ENCODE peak calls at places on chromosomes 1 and 21, in five cellular contexts. F, E, A, N and W are unnamed samples.

GRCh38 chr1:200908158-200908868 is 13.6 kb downstream of the INAVA start:
- DNase-seq in F (no peak), E (no peak), A (no peak), N (no peak), W (no peak)

GRCh38 chr1:115838805-115839705 is 1.9 kb downstream of the NHLH2 start:
- DNase-seq in F (no peak), E (peak), A (no peak), N (no peak), W (no peak)

GRCh38 chr21:45220106-45220505 is 67.6 kb downstream of the POFUT2 start:
- DNase-seq in F (no peak), E (no peak), A (no peak), N (no peak), W (no peak)

GRCh38 chr1:160618763-160619274 is 28.0 kb downstream of the SLAMF1 start:
- DNase-seq in F (no peak), E (no peak), A (no peak), N (no peak), W (no peak)

GRCh38 chr21:34526618-34527290 is 14.7 kb upstream of the KCNE1 start:
- DNase-seq in F (peak), E (peak), A (peak), N (peak), W (no peak)

GRCh38 chr21:44874497-44875331 is 1.2 kb upstream of the PTTG1IP start:
- DNase-seq in F (no peak), E (no peak), A (no peak), N (no peak), W (peak)

GRCh38 chr1:200038645-200038986 is 11.1 kb downstream of the NR5A2 start:
- DNase-seq in F (no peak), E (no peak), A (no peak), N (no peak), W (no peak)

GRCh38 chr1:34057751-34058150 is 107.3 kb downstream of the CSMD2 start:
- DNase-seq in F (no peak), E (no peak), A (no peak), N (no peak), W (no peak)

GRCh38 chr1:154445040-154445472 is 39.9 kb downstream of the IL6R start:
- DNase-seq in F (peak), E (no peak), A (peak), N (peak), W (no peak)

GRCh38 chr1:162717548-162717947 is 73.0 kb upstream of the HSD17B7 start:
- DNase-seq in F (no peak), E (no peak), A (no peak), N (no peak), W (no peak)

GRCh38 chr1:19643113-19643512 is 998 bp upstream of the NBL1 start:
- DNase-seq in F (no peak), E (peak), A (peak), N (peak), W (no peak)

GRCh38 chr1:46642091-46642680 is 25.6 kb upstream of the MOB3C start:
- DNase-seq in F (no peak), E (no peak), A (no peak), N (no peak), W (no peak)

GRCh38 chr1:228291906-228292608 is 84.2 kb downstream of the OBSCN start:
- DNase-seq in F (no peak), E (no peak), A (peak), N (peak), W (no peak)

GRCh38 chr1:155062151-155062686 is 1.3 kb upstream of the EFNA4 start:
- DNase-seq in F (no peak), E (no peak), A (no peak), N (no peak), W (no peak)

GRCh38 chr1:226128487-226129075 is 58.0 kb downstream of the ACBD3 start:
- DNase-seq in F (no peak), E (peak), A (peak), N (no peak), W (no peak)

GRCh38 chr1:210234254-210234747 is 1.7 kb downstream of the SERTAD4 start:
- DNase-seq in F (no peak), E (no peak), A (no peak), N (no peak), W (no peak)

GRCh38 chr1:41158147-41158875 is 83.8 kb downstream of the SCMH1 start:
- DNase-seq in F (no peak), E (no peak), A (no peak), N (no peak), W (no peak)

GRCh38 chr1:59502009-59502691 is 205.3 kb downstream of the FGGY start:
- DNase-seq in F (no peak), E (peak), A (no peak), N (no peak), W (no peak)

GRCh38 chr21:32921632-32922230 is 104.0 kb upstream of the OLIG2 start:
- DNase-seq in F (no peak), E (no peak), A (no peak), N (no peak), W (peak)

GRCh38 chr1:32394890-32395415 is 712 bp upstream of the BSDC1 start:
- DNase-seq in F (no peak), E (peak), A (no peak), N (no peak), W (no peak)

GRCh38 chr1:61087574-61087973 is 5.2 kb downstream of the NFIA start:
- DNase-seq in F (no peak), E (no peak), A (no peak), N (no peak), W (no peak)

GRCh38 chr1:239987103-239987745 is 104.5 kb upstream of the FMN2 start:
- DNase-seq in F (peak), E (no peak), A (peak), N (peak), W (no peak)

GRCh38 chr1:74205236-74205635 is 7.2 kb downstream of the FPGT start:
- DNase-seq in F (peak), E (no peak), A (peak), N (peak), W (no peak)

GRCh38 chr1:84122780-84123382 is 21.2 kb upstream of the PRKACB start:
- DNase-seq in F (no peak), E (peak), A (peak), N (peak), W (peak)

GRCh38 chr21:29387598-29387997 is 88.9 kb downstream of the BACH1 start:
- DNase-seq in F (no peak), E (no peak), A (no peak), N (no peak), W (no peak)

GRCh38 chr21:46021978-46022544 is 40.5 kb downstream of the COL6A1 start:
- DNase-seq in F (peak), E (no peak), A (no peak), N (no peak), W (no peak)

GRCh38 chr1:25837253-25837875 is 17.6 kb downstream of the MTFR1L start:
- DNase-seq in F (no peak), E (peak), A (no peak), N (peak), W (no peak)

GRCh38 chr1:20385630-20386029 is 95.0 kb downstream of the VWA5B1 start:
- DNase-seq in F (no peak), E (no peak), A (no peak), N (no peak), W (no peak)

GRCh38 chr1:54310439-54311328 is 95.5 kb downstream of the SSBP3 start:
- DNase-seq in F (no peak), E (no peak), A (no peak), N (peak), W (peak)

GRCh38 chr1:198686069-198686728 is 47.4 kb downstream of the PTPRC start:
- DNase-seq in F (no peak), E (peak), A (peak), N (peak), W (no peak)

GRCh38 chr21:42227909-42228708 is 9.2 kb downstream of the ABCG1 start:
- DNase-seq in F (peak), E (peak), A (peak), N (peak), W (peak)

GRCh38 chr1:35833424-35833823 is 25.6 kb downstream of the AGO4 start:
- DNase-seq in F (no peak), E (no peak), A (no peak), N (no peak), W (no peak)

GRCh38 chr21:42684109-42684916 is 30.9 kb downstream of the PDE9A start:
- DNase-seq in F (no peak), E (peak), A (no peak), N (no peak), W (peak)

GRCh38 chr1:162218975-162219374 is 149.5 kb downstream of the NOS1AP start:
- DNase-seq in F (no peak), E (no peak), A (no peak), N (no peak), W (no peak)

GRCh38 chr1:167661527-167662436 is 31.8 kb downstream of the RCSD1 start:
- DNase-seq in F (peak), E (peak), A (peak), N (peak), W (no peak)

GRCh38 chr1:34705077-34705476 is 49.8 kb upstream of the GJB5 start:
- DNase-seq in F (no peak), E (no peak), A (no peak), N (no peak), W (no peak)

GRCh38 chr1:18299441-18300338 is 181.0 kb upstream of the KLHDC7A start:
- DNase-seq in F (no peak), E (peak), A (no peak), N (no peak), W (no peak)

GRCh38 chr1:35947547-35947946 is 16.6 kb downstream of the AGO3 start:
- DNase-seq in F (no peak), E (no peak), A (no peak), N (no peak), W (no peak)

DNA sequence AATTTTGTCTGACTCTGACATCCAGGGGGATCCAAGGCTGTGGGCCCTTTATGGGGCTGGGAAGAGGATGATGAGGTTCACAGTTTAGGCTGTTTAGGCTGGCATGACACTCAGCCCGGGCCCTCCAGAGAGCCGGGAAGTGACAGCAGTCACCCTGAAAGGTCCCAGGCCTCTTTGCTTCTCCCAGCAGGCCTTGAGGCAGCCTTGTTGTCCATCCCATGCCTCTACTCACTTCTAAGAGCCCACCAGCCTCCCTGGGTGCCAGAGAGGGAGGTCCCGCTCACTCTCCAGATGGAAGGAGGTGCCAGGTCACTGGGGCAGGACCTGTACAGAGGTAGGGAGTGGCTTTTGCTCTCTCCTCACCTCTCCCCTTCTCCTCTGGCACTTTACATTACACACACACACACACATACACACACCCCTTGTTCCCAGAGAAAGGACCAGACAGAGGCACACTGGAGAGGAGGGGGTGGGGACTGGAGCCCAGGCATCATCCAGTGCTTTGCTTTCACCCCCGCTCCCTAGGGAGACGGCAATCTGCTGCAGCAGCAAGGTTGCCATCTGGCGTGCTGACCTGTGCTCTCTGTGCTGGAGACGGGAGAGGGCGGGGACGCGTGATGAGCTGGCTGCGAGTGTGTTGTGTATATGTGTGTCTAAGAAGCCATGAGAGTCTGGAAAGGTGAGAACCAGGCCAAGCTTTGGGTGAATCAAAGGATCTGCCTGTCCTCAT is 4.6 kb downstream of the KLHDC8A start:
- DNase-seq in F (no peak), E (peak), A (no peak), N (no peak), W (no peak)
- TF ChIP-seq CTCF in F (no peak), E (no peak), A (no peak), N (no peak), W (no peak)

GRCh38 chr1:70143052-70143659 is 62.2 kb downstream of the LRRC40 start:
- DNase-seq in F (no peak), E (no peak), A (peak), N (peak), W (no peak)
- TF ChIP-seq CTCF in F (peak), E (no peak), A (peak), N (peak), W (no peak)

GRCh38 chr21:15282666-15283065 is 217.9 kb upstream of the NRIP1 start:
- DNase-seq in F (no peak), E (no peak), A (no peak), N (peak), W (no peak)
- TF ChIP-seq CTCF in F (no peak), E (no peak), A (no peak), N (no peak), W (no peak)

DNA sequence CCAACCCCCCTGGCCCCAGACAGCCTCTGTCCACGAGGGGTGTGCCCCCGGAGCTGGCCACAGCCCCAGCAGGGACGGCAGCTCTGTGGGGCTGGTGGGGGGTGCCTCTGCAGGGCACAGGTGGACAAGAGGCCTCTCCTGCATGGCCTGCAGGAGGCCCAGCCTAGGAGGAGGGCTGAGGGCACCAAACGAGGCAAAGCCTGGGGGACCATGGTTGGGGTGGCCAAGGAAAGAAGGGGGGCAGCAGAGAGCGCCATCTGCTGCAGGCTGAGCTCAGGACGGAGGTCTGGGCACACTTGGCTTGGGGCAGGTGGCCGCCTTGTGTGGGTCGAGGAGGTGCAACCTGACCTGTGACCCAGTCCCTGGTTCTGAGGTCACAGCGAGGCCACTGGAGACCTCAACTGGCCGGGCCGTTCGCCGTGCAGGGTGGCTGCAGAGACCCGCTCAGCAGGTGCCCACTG is 27.3 kb downstream of the RRP1 start:
- DNase-seq in F (no peak), E (no peak), A (no peak), N (no peak), W (no peak)
- TF ChIP-seq CTCF in F (no peak), E (no peak), A (peak), N (peak), W (no peak)

GRCh38 chr1:203112451-203112850 is 15.1 kb upstream of the ADORA1 start:
- DNase-seq in F (no peak), E (no peak), A (no peak), N (no peak), W (no peak)

GRCh38 chr1:203117611-203118575 is 9.6 kb upstream of the ADORA1 start:
- DNase-seq in F (peak), E (peak), A (peak), N (peak), W (no peak)

GRCh38 chr1:203116048-203116810 is 11.3 kb upstream of the ADORA1 start:
- DNase-seq in F (no peak), E (no peak), A (no peak), N (no peak), W (no peak)

GRCh38 chr1:203113308-203113707 is 14.2 kb upstream of the ADORA1 start:
- DNase-seq in F (no peak), E (no peak), A (no peak), N (no peak), W (no peak)

GRCh38 chr1:203114202-203114601 is 13.3 kb upstream of the ADORA1 start:
- DNase-seq in F (no peak), E (no peak), A (no peak), N (no peak), W (no peak)
- TF ChIP-seq CTCF in F (no peak), E (no peak), A (no peak), N (no peak), W (no peak)